ENCODE peak calls at places on chromosomes 16 and 17, in five cellular contexts. One of them, this sample, is unnamed.

GRCh38 chr16:11201498-11202259 is 54.3 kb downstream of the SOCS1 start:
- DNase-seq in HCT116: peak; percentile 86
- DNase-seq in BJ: peak; percentile 53
- DNase-seq in body of pancreas: no peak
- DNase-seq in PC-9: peak; percentile 94
- DNase-seq in this sample: no peak

GRCh38 chr16:88430524-88431446 is 22.3 kb upstream of the ZFPM1 start:
- DNase-seq in HCT116: no peak
- DNase-seq in BJ: no peak
- DNase-seq in body of pancreas: no peak
- DNase-seq in PC-9: no peak
- DNase-seq in this sample: no peak

GRCh38 chr17:51711581-51711980 is 446.9 kb downstream of the CA10 start:
- DNase-seq in HCT116: no peak
- DNase-seq in BJ: no peak
- DNase-seq in body of pancreas: no peak
- DNase-seq in PC-9: no peak
- DNase-seq in this sample: no peak

GRCh38 chr17:64058547-64059115 is 38.2 kb upstream of the ICAM2 start:
- DNase-seq in HCT116: no peak
- DNase-seq in BJ: no peak
- DNase-seq in body of pancreas: peak; percentile 88
- DNase-seq in PC-9: no peak
- DNase-seq in this sample: no peak

GRCh38 chr17:18076941-18077340 is 10.8 kb upstream of the DRG2 start:
- DNase-seq in HCT116: no peak
- DNase-seq in BJ: no peak
- DNase-seq in body of pancreas: no peak
- DNase-seq in PC-9: no peak
- DNase-seq in this sample: no peak

GRCh38 chr16:64589836-64590235 is 532.0 kb downstream of the CDH11 start:
- DNase-seq in HCT116: no peak
- DNase-seq in BJ: peak; percentile 67
- DNase-seq in body of pancreas: no peak
- DNase-seq in PC-9: no peak
- DNase-seq in this sample: no peak

GRCh38 chr16:31488630-31489564 is 6.0 kb downstream of the SLC5A2 start:
- DNase-seq in HCT116: no peak
- DNase-seq in BJ: no peak
- DNase-seq in body of pancreas: no peak
- DNase-seq in PC-9: no peak
- DNase-seq in this sample: no peak

GRCh38 chr16:64182985-64183384 is 938.9 kb downstream of the CDH11 start:
- DNase-seq in HCT116: no peak
- DNase-seq in BJ: no peak
- DNase-seq in body of pancreas: no peak
- DNase-seq in PC-9: no peak
- DNase-seq in this sample: no peak

GRCh38 chr17:4436381-4436780 is 2.6 kb downstream of the SPNS3 start:
- DNase-seq in HCT116: no peak
- DNase-seq in BJ: no peak
- DNase-seq in body of pancreas: no peak
- DNase-seq in PC-9: no peak
- DNase-seq in this sample: no peak

GRCh38 chr17:15516150-15516549 is 47.1 kb downstream of the TVP23C start:
- DNase-seq in HCT116: no peak
- DNase-seq in BJ: no peak
- DNase-seq in body of pancreas: no peak
- DNase-seq in PC-9: no peak
- DNase-seq in this sample: no peak

GRCh38 chr16:51039638-51040331 is 111.3 kb downstream of the SALL1 start:
- DNase-seq in HCT116: no peak
- DNase-seq in BJ: no peak
- DNase-seq in body of pancreas: no peak
- DNase-seq in PC-9: no peak
- DNase-seq in this sample: no peak

GRCh38 chr16:83717814-83718213 is 90.0 kb upstream of the HSBP1 start:
- DNase-seq in HCT116: no peak
- DNase-seq in BJ: peak; percentile 56
- DNase-seq in body of pancreas: no peak
- DNase-seq in PC-9: no peak
- DNase-seq in this sample: no peak

GRCh38 chr16:82382521-82382920 is 212.5 kb upstream of the MPHOSPH6 start:
- DNase-seq in HCT116: no peak
- DNase-seq in BJ: no peak
- DNase-seq in body of pancreas: no peak
- DNase-seq in PC-9: no peak
- DNase-seq in this sample: no peak

GRCh38 chr17:14737984-14738651 is 437.2 kb downstream of the HS3ST3B1 start:
- DNase-seq in HCT116: no peak
- DNase-seq in BJ: peak; percentile 89
- DNase-seq in body of pancreas: peak; percentile 89
- DNase-seq in PC-9: peak; percentile 87
- DNase-seq in this sample: peak; percentile 65

GRCh38 chr16:1770328-1771071 is 843 bp downstream of the NME3 start:
- DNase-seq in HCT116: peak; percentile 62
- DNase-seq in BJ: no peak
- DNase-seq in body of pancreas: peak; percentile 84
- DNase-seq in PC-9: no peak
- DNase-seq in this sample: no peak

GRCh38 chr16:71659471-71659870 is 33.5 kb downstream of the MARVELD3 start:
- DNase-seq in HCT116: no peak
- DNase-seq in BJ: no peak
- DNase-seq in body of pancreas: no peak
- DNase-seq in PC-9: no peak
- DNase-seq in this sample: no peak

GRCh38 chr17:31490991-31491793 is 99.7 kb downstream of the RAB11FIP4 start:
- DNase-seq in HCT116: no peak
- DNase-seq in BJ: no peak
- DNase-seq in body of pancreas: no peak
- DNase-seq in PC-9: no peak
- DNase-seq in this sample: no peak

GRCh38 chr16:88568710-88569613 is 1.2 kb upstream of the ZC3H18 start:
- DNase-seq in HCT116: no peak
- DNase-seq in BJ: no peak
- DNase-seq in body of pancreas: no peak
- DNase-seq in PC-9: no peak
- DNase-seq in this sample: no peak

GRCh38 chr16:54289242-54290051 is 2.9 kb upstream of the IRX3 start:
- DNase-seq in HCT116: no peak
- DNase-seq in BJ: no peak
- DNase-seq in body of pancreas: no peak
- DNase-seq in PC-9: no peak
- DNase-seq in this sample: no peak

GRCh38 chr16:67883872-67884261 is 818 bp upstream of the NRN1L start:
- DNase-seq in HCT116: peak; percentile 29
- DNase-seq in BJ: no peak
- DNase-seq in body of pancreas: peak; percentile 70
- DNase-seq in PC-9: no peak
- DNase-seq in this sample: peak; percentile 64

GRCh38 chr16:77289331-77289809 is 90.2 kb downstream of the SYCE1L start:
- DNase-seq in HCT116: no peak
- DNase-seq in BJ: no peak
- DNase-seq in body of pancreas: no peak
- DNase-seq in PC-9: peak; percentile 83
- DNase-seq in this sample: no peak

GRCh38 chr16:16004314-16004749 is 54.9 kb downstream of the ABCC1 start:
- DNase-seq in HCT116: no peak
- DNase-seq in BJ: peak; percentile 35
- DNase-seq in body of pancreas: no peak
- DNase-seq in PC-9: peak; percentile 61
- DNase-seq in this sample: no peak

GRCh38 chr17:77963441-77963840 is 4.9 kb downstream of the TNRC6C start:
- DNase-seq in HCT116: no peak
- DNase-seq in BJ: peak; percentile 54
- DNase-seq in body of pancreas: peak; percentile 54
- DNase-seq in PC-9: no peak
- DNase-seq in this sample: peak; percentile 29

DNA sequence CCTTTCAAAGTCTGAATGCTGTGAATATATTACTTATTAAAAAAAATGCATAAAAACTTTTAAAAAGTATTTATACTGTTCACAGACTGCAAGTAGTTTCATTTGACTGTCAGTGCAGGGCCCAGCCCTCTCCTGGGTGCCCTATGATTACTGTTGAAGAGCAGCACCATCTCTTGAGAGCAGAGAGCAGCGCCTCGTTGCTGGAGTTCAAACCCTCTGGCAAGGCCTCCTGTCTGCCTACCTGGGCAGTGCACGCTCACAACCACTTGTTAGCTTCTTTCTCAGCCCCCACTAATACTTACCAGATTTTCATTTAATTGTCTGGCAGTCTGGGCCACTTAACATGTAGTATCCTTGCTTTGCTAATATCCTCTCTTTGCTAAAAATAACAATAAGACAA is 233.4 kb downstream of the PHKB start:
- DNase-seq in HCT116: no peak
- DNase-seq in BJ: no peak
- DNase-seq in body of pancreas: no peak
- DNase-seq in PC-9: no peak
- DNase-seq in this sample: no peak
- TF ChIP-seq CTCF in HCT116: peak; percentile 22
- TF ChIP-seq CTCF in BJ: no peak
- TF ChIP-seq CTCF in body of pancreas: no peak
- TF ChIP-seq CTCF in PC-9: no peak
- TF ChIP-seq CTCF in this sample: no peak

DNA sequence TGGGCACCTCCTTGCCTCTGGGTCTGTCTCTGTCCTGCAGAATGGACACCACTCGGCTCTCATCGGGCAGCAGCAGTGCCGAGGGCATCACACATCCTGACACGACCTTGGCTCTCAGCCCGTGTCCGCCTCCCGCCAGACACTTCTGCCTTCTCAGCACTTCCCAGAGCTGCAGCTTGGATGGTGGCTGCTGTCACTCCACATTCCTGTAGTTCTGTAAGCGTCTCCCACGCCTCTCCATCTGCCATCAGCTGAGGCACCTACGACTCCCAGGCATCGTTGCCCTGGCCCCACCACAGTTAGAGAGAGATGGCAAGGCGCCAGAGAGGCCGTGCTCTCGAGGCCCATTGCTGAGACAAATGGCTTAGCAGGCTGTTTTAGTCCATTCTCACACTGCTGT is 195.9 kb upstream of the CHMP6 start:
- DNase-seq in HCT116: no peak
- DNase-seq in BJ: no peak
- DNase-seq in body of pancreas: no peak
- DNase-seq in PC-9: no peak
- DNase-seq in this sample: peak; percentile 73
- H3K36me3 ChIP-seq in HCT116: no peaks in the 10 kb centered on the region
- H3K36me3 ChIP-seq in BJ: peaks cover 3% of the 10 kb centered on the region
- H3K36me3 ChIP-seq in body of pancreas: no peaks in the 10 kb centered on the region
- H3K36me3 ChIP-seq in PC-9: no peaks in the 10 kb centered on the region
- H3K36me3 ChIP-seq in this sample: no peaks in the 10 kb centered on the region

DNA sequence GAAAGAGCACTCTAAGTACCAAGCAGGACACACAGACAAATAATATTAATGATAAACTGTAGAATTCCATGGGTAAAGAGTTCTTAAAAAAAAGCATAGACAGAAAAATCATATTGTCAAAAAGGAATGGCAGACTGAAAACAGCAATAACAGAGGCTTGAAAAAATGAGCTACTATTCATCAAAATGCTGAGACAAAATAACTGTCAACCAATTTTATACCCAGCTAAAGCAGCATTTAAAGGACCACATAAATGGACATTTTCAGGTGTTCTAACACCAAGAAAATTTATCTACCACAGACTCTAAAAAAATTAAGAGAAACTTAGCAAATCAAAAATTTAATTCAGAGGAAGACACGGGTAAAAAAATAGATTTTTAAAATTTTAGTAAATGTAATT is 119.1 kb downstream of the DYNLRB2 start:
- DNase-seq in HCT116: no peak
- DNase-seq in BJ: no peak
- DNase-seq in body of pancreas: no peak
- DNase-seq in PC-9: no peak
- DNase-seq in this sample: no peak
- H3K27me3 ChIP-seq in HCT116: no peaks in the 10 kb centered on the region
- H3K27me3 ChIP-seq in BJ: no peaks in the 10 kb centered on the region
- H3K27me3 ChIP-seq in body of pancreas: no peaks in the 10 kb centered on the region
- H3K27me3 ChIP-seq in PC-9: peaks cover 27% of the 10 kb centered on the region
- H3K27me3 ChIP-seq in this sample: no peaks in the 10 kb centered on the region

GRCh38 chr17:72119963-72120877 is 600 bp upstream of the SOX9 start:
- DNase-seq in HCT116: peak; percentile 64
- DNase-seq in BJ: no peak
- DNase-seq in body of pancreas: peak; percentile 62
- DNase-seq in PC-9: peak; percentile 57
- DNase-seq in this sample: peak; percentile 5

GRCh38 chr17:72122336-72122667 is 1.5 kb downstream of the SOX9 start:
- DNase-seq in HCT116: no peak
- DNase-seq in BJ: no peak
- DNase-seq in body of pancreas: no peak
- DNase-seq in PC-9: no peak
- DNase-seq in this sample: no peak

GRCh38 chr17:72122002-72122310 is 1.1 kb downstream of the SOX9 start:
- DNase-seq in HCT116: no peak
- DNase-seq in BJ: no peak
- DNase-seq in body of pancreas: peak; percentile 19
- DNase-seq in PC-9: no peak
- DNase-seq in this sample: no peak

GRCh38 chr17:72120878-72121163 is at the start of gene SOX9:
- DNase-seq in HCT116: peak; percentile 95
- DNase-seq in BJ: peak; percentile 53
- DNase-seq in body of pancreas: peak; percentile 97
- DNase-seq in PC-9: peak; percentile 92
- DNase-seq in this sample: peak; percentile 93

GRCh38 chr17:72121164-72122001 is 563 bp downstream of the SOX9 start:
- DNase-seq in HCT116: no peak
- DNase-seq in BJ: no peak
- DNase-seq in body of pancreas: peak; percentile 59
- DNase-seq in PC-9: no peak
- DNase-seq in this sample: peak; percentile 40
- TF ChIP-seq CTCF in HCT116: peak; percentile 14
- TF ChIP-seq CTCF in BJ: no peak
- TF ChIP-seq CTCF in body of pancreas: no peak
- TF ChIP-seq CTCF in PC-9: peak; percentile 11
- TF ChIP-seq CTCF in this sample: no peak

GRCh38 chr16:17143546-17144419 is 327.0 kb downstream of the XYLT1 start:
- DNase-seq in HCT116: no peak
- DNase-seq in BJ: no peak
- DNase-seq in body of pancreas: no peak
- DNase-seq in PC-9: no peak
- DNase-seq in this sample: no peak

GRCh38 chr16:17135439-17135838 is 335.3 kb downstream of the XYLT1 start:
- DNase-seq in HCT116: no peak
- DNase-seq in BJ: no peak
- DNase-seq in body of pancreas: no peak
- DNase-seq in PC-9: no peak
- DNase-seq in this sample: no peak

GRCh38 chr16:17134586-17134985 is 336.2 kb downstream of the XYLT1 start:
- DNase-seq in HCT116: no peak
- DNase-seq in BJ: no peak
- DNase-seq in body of pancreas: no peak
- DNase-seq in PC-9: no peak
- DNase-seq in this sample: no peak

GRCh38 chr16:17133851-17134250 is 336.9 kb downstream of the XYLT1 start:
- DNase-seq in HCT116: no peak
- DNase-seq in BJ: no peak
- DNase-seq in body of pancreas: no peak
- DNase-seq in PC-9: no peak
- DNase-seq in this sample: no peak

GRCh38 chr16:17138801-17139200 is 332.0 kb downstream of the XYLT1 start:
- DNase-seq in HCT116: no peak
- DNase-seq in BJ: no peak
- DNase-seq in body of pancreas: no peak
- DNase-seq in PC-9: no peak
- DNase-seq in this sample: no peak
- H3K36me3 ChIP-seq in HCT116: no peaks in the 10 kb centered on the region
- H3K36me3 ChIP-seq in BJ: peaks cover 13% of the 10 kb centered on the region
- H3K36me3 ChIP-seq in body of pancreas: no peaks in the 10 kb centered on the region
- H3K36me3 ChIP-seq in PC-9: no peaks in the 10 kb centered on the region
- H3K36me3 ChIP-seq in this sample: no peaks in the 10 kb centered on the region